ENCODE peak calls at places on chromosomes 7 and 10, in five cellular contexts. H is body of pancreas, B is A549, R is gastrocnemius medialis, A is HCT116. L is an unnamed sample.

GRCh38 chr10:133211959-133212852 is 17.8 kb upstream of the UTF1 start:
- ATAC-seq in R (no peak), H (no peak), A (no peak), B (peak), L (no peak)

GRCh38 chr7:107982918-107983389 is 20.0 kb downstream of the LAMB1 start:
- ATAC-seq in R (no peak), B (peak), H (no peak), A (peak), L (peak)

GRCh38 chr10:114482915-114483314 is 78.6 kb upstream of the AFAP1L2 start:
- ATAC-seq in H (no peak), R (peak), A (no peak), B (no peak), L (peak)

GRCh38 chr7:47488205-47488968 is 93.5 kb downstream of the TNS3 start:
- ATAC-seq in B (peak), H (no peak), R (no peak), A (no peak), L (no peak)

GRCh38 chr7:99357701-99358490 is 16.6 kb upstream of the ARPC1B start:
- ATAC-seq in H (no peak), A (no peak), B (no peak), R (no peak), L (peak)

GRCh38 chr7:148042935-148043334 is 547.6 kb upstream of the C7orf33 start:
- ATAC-seq in H (no peak), A (no peak), B (no peak), R (no peak), L (no peak)

GRCh38 chr10:118458957-118459641 is 117.0 kb upstream of the FAM204A start:
- ATAC-seq in A (peak), R (no peak), B (no peak), H (peak), L (no peak)

GRCh38 chr10:17062493-17063487 is 66.8 kb downstream of the CUBN start:
- ATAC-seq in A (peak), R (peak), B (peak), H (peak), L (peak)

GRCh38 chr10:47405829-47406547 is 21.9 kb upstream of the ZNF488 start:
- ATAC-seq in A (peak), R (no peak), H (no peak), B (peak), L (no peak)

GRCh38 chr7:6606866-6607583 is 8.4 kb upstream of the ZNF853 start:
- ATAC-seq in A (no peak), R (no peak), H (no peak), B (no peak), L (no peak)

GRCh38 chr7:130415019-130415418 is 25.8 kb downstream of the CEP41 start:
- ATAC-seq in B (no peak), A (no peak), H (no peak), R (no peak), L (no peak)

GRCh38 chr7:25940086-25940906 is 211.7 kb upstream of the NFE2L3 start:
- ATAC-seq in H (no peak), A (no peak), B (no peak), R (no peak), L (no peak)

GRCh38 chr7:5382281-5383041 is 41.2 kb downstream of the TNRC18 start:
- ATAC-seq in A (peak), B (peak), H (no peak), R (no peak), L (peak)

GRCh38 chr7:128112018-128112780 is 81.0 kb upstream of the LRRC4 start:
- ATAC-seq in A (no peak), B (peak), R (no peak), H (no peak), L (no peak)

GRCh38 chr10:110513949-110514348 is 16.2 kb downstream of the DUSP5 start:
- ATAC-seq in B (peak), R (no peak), H (no peak), A (no peak), L (no peak)

GRCh38 chr7:49579408-49579807 is 194.0 kb upstream of the VWC2 start:
- ATAC-seq in B (no peak), H (no peak), R (no peak), A (no peak), L (no peak)

GRCh38 chr10:45452743-45453452 is 78.9 kb downstream of the ALOX5 start:
- ATAC-seq in B (no peak), R (no peak), H (peak), A (peak), L (no peak)

GRCh38 chr10:123642697-123643096 is 23.5 kb upstream of the GPR26 start:
- ATAC-seq in A (peak), H (no peak), B (peak), R (no peak), L (no peak)

DNA sequence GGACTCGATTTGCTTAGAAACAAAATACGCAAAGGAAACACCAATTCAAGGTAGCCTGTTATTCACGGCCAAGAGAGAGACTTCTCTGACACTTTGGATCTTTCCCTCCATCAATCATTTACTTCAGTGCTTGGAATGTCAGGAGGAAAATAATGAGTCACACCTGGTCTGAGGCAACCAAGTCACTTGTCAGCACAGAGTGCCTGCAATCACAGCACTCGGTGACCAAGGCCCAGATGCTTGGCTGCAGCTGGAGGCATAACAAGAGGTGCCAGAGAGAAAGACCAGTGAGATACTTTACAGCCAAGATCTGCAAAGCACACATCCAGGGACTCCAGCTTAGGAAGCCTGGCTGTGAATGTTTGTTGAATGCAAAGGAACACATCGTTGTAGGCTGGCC is 34.0 kb downstream of the ASB13 start:
- ATAC-seq in H (peak), R (peak), B (peak), A (peak), L (peak)
- TF ChIP-seq POLR2A in H (peak), R (no peak), B (no peak), A (no peak), L (no peak)

DNA sequence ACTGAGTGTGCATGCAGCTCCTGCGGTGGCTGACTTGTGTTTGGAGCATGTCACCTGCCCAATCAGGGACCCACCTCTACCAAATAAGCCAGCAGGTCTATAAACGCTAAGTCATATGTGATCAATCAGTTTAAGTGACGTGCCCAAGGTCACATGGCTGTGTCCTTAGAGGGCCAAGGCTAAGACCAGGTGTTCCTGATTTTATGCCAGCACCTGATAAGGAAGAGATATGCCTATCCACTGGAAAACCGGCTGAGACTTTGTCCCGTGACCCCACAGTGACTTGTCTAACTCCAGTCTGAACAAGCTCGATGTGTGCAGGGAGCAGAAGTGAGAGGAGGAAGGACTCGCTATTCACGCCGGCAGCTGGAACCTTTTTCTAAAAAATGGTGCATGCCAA is 57.1 kb downstream of the PRKAG2 start:
- ATAC-seq in B (no peak), H (peak), R (no peak), A (no peak), L (no peak)
- TF ChIP-seq POLR2A in B (no peak), H (peak), R (no peak), A (no peak), L (no peak)

GRCh38 chr10:93175490-93175889 is 101.8 kb downstream of the CYP26A1 start:
- ATAC-seq in H (no peak), A (no peak), B (no peak), R (no peak), L (no peak)
- TF ChIP-seq POLR2A in H (no peak), A (no peak), B (no peak), R (no peak), L (no peak)

GRCh38 chr7:73520673-73521635 is 1.1 kb downstream of the BAZ1B start:
- ATAC-seq in B (no peak), A (no peak), R (peak), H (no peak), L (no peak)

GRCh38 chr7:73521636-73522080 is 435 bp downstream of the BAZ1B start:
- ATAC-seq in A (peak), H (peak), R (peak), B (peak), L (peak)

GRCh38 chr7:73519867-73520672 is 2.0 kb downstream of the BAZ1B start:
- ATAC-seq in R (no peak), A (no peak), H (no peak), B (no peak), L (no peak)

GRCh38 chr7:73518470-73518869 is 3.6 kb downstream of the BAZ1B start:
- ATAC-seq in R (no peak), H (no peak), B (no peak), A (no peak), L (no peak)

DNA sequence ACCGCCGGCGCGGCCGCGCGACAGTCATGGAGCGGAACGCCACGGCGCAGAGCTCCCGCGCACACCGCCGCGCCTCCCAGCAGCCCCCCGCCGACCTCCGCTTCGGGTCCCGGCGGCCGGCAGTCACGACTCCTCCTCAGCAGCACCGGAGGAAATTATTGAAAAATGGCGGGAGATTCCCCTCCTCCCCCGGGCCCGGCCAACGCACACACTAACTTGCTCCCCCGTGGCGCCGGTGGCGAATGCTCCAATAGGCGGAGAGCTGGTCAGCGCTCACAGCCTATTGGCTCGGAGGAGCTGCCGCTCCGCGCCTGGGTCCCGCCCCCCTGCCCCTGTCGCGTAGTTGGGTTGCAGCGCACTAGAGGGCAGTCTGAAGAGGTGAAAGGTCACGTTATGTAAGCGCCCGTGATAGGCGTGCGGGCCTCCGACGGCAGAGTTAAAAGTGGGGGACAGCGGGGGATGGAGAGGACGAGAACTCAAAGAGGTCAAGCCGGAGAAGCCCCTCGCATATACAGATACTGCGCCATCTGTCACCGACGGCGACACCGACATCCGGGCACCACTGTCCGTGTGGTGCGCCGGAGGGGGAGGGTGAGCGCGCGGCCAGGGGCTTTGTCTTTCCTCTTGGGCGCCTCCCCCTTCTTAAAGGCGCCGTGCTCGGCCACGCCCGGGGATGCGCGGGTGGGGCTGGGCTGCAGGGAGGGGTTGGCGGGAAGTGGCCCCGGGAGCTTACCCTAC is at the start of gene BAZ1B:
- ATAC-seq in B (peak), A (peak), R (peak), H (peak), L (peak)
- TF ChIP-seq POLR2A in B (peak), A (no peak), R (peak), H (peak), L (no peak)

DNA sequence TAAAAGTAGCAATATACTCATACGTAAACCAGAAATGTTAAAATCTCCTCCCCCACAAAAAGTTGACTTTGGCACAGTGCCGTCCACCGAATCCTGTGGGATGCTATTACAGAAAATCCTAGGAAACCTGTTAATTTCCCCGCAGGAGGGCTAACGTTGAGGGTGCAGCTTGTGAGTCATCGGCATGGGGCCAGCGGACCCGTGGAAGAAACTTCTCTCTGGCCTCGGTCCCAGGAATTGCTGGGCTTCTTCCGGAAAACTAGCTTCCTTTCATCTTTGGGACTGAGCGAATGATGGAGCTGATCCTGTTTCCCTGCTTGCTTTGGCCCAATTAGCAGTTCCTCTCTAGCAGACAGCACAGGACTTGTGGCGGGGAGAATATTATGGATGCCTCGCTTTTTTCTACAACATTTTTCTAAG is 13.4 kb downstream of the CRYGN start:
- ATAC-seq in R (peak), A (peak), H (peak), B (peak), L (peak)
- TF ChIP-seq POLR2A in R (no peak), A (no peak), H (no peak), B (no peak), L (no peak)

DNA sequence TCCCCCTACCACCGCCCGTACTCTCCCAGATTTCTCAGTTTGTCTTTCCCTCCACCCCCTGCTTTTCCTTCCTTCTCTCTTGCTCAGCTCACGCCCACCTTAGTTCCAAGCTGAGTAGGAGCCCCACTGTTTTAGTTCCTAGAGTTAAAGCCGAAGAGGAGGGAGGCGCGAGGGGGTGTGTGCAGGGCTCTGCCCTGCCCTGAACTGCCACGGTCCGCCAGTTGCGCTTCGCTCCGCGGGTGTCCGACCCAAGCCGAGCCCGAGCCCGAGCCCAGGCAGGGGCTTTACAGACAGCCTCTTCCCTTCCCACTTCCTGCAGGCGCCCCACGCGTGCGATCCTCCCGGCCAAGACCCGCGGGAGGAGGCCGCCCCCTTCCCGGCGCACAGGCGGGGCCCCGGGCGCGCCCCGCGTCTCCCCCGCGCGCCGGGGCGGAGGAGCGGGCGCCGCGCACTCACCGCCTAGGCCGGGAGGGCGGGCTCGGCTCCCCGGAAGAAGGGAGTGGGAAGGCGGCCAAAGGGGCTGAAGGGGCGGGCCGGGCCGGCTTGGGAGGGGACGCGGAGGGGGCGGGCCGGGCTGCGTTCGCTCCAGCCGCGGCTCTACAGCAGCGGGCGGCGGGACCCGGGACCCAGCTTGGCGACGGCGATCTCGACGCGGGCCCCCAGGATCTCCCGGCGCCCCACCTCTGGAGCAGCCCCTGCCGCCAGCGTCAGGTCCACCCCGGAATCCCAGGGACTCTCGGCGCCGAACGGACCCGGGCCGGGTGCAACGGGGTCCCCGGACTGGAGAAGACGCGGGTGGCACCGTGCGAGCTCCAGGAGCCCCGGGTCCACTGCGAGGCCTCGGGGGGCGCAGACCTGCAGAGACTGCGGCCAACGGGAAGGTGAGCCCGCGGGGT is at the start of gene EPHB6:
- ATAC-seq in A (peak), H (peak), B (peak), R (peak), L (peak)
- TF ChIP-seq POLR2A in A (no peak), H (peak), B (peak), R (peak), L (peak)